ENCODE peak calls at places on chromosomes 7 and 10, in eight cellular contexts. S is IMR-90, T is uterus, V is GM12891, R is body of pancreas, U is ovary, J is H54, H is NB4. E is an unnamed sample.

GRCh38 chr7:127460077-127460476 is 67.6 kb upstream of the ZNF800 start:
- DNase-seq in S (no peak), T (no peak), V (no peak), R (no peak), U (no peak), J (no peak), H (no peak), E (no peak)

GRCh38 chr7:27423821-27424220 is 181.2 kb downstream of the EVX1 start:
- DNase-seq in S (no peak), T (no peak), V (no peak), R (no peak), U (no peak), J (no peak), H (no peak), E (no peak)

GRCh38 chr7:378041-378420 is 88.1 kb downstream of the FOXL3 start:
- DNase-seq in S (no peak), T (peak; percentile 10), V (no peak), R (no peak), U (no peak), J (no peak), H (no peak), E (no peak)

GRCh38 chr7:78178319-78178718 is 379.7 kb downstream of the PHTF2 start:
- DNase-seq in S (peak; percentile 28), T (no peak), V (no peak), R (no peak), U (no peak), J (no peak), H (no peak), E (no peak)

GRCh38 chr10:1684991-1685390 is 52.3 kb downstream of the ADARB2 start:
- DNase-seq in S (no peak), T (no peak), V (no peak), R (no peak), U (no peak), J (no peak), H (no peak), E (no peak)

GRCh38 chr7:80916770-80917681 is 1.8 kb downstream of the SEMA3C start:
- DNase-seq in S (peak; percentile 89), T (no peak), V (no peak), R (no peak), U (no peak), J (no peak), H (peak; percentile 31), E (peak; percentile 23)

GRCh38 chr7:192701-193536 is 548 bp downstream of the FAM20C start:
- DNase-seq in S (peak; percentile 21), T (no peak), V (no peak), R (no peak), U (no peak), J (peak; percentile 59), H (no peak), E (no peak)

GRCh38 chr7:153537271-153537670 is 514.9 kb upstream of the DPP6 start:
- DNase-seq in S (no peak), T (no peak), V (no peak), R (no peak), U (no peak), J (no peak), H (no peak), E (no peak)

GRCh38 chr10:112492736-112493135 is 45.7 kb downstream of the VTI1A start:
- DNase-seq in S (no peak), T (no peak), V (no peak), R (no peak), U (no peak), J (no peak), H (no peak), E (no peak)

GRCh38 chr10:81386817-81387216 is 488.2 kb upstream of the NRG3 start:
- DNase-seq in S (no peak), T (no peak), V (no peak), R (no peak), U (no peak), J (no peak), H (no peak), E (no peak)

GRCh38 chr7:103446046-103446520 is at the start of gene SLC26A5:
- DNase-seq in S (no peak), T (no peak), V (peak; percentile 39), R (peak; percentile 53), U (no peak), J (no peak), H (no peak), E (no peak)

GRCh38 chr7:141231018-141231792 is 157.3 kb downstream of the TMEM178B start:
- DNase-seq in S (peak; percentile 19), T (no peak), V (no peak), R (peak; percentile 35), U (no peak), J (peak; percentile 38), H (peak; percentile 28), E (no peak)

GRCh38 chr7:116356979-116357378 is 142.6 kb upstream of the CAV2 start:
- DNase-seq in S (peak; percentile 33), T (no peak), V (no peak), R (no peak), U (no peak), J (no peak), H (no peak), E (no peak)

GRCh38 chr7:157272351-157273207 is 64.2 kb upstream of the DNAJB6 start:
- DNase-seq in S (no peak), T (no peak), V (no peak), R (no peak), U (no peak), J (no peak), H (no peak), E (no peak)
- TF ChIP-seq POLR2A in S (no peak), T (no peak), V (no peak), R (no peak), U (no peak), J (no peak), H (no peak), E (no peak)

GRCh38 chr7:25624001-25624400 is 395.7 kb upstream of the NPVF start:
- DNase-seq in S (no peak), T (no peak), V (no peak), R (no peak), U (no peak), J (no peak), H (no peak), E (no peak)

GRCh38 chr7:25622716-25623115 is 394.4 kb upstream of the NPVF start:
- DNase-seq in S (no peak), T (no peak), V (no peak), R (no peak), U (no peak), J (no peak), H (no peak), E (no peak)

GRCh38 chr7:25617219-25617618 is 388.9 kb upstream of the NPVF start:
- DNase-seq in S (no peak), T (no peak), V (no peak), R (no peak), U (no peak), J (no peak), H (peak; percentile 63), E (no peak)

GRCh38 chr7:25621993-25622392 is 393.7 kb upstream of the NPVF start:
- DNase-seq in S (no peak), T (no peak), V (no peak), R (no peak), U (no peak), J (no peak), H (no peak), E (no peak)

GRCh38 chr7:25619963-25620799 is 391.9 kb upstream of the NPVF start:
- DNase-seq in S (no peak), T (peak; percentile 63), V (no peak), R (peak; percentile 65), U (peak; percentile 24), J (no peak), H (peak; percentile 96), E (no peak)
- TF ChIP-seq POLR2A in S (no peak), T (peak; percentile 27), V (no peak), R (no peak), U (no peak), J (no peak), H (no peak), E (peak; percentile 40)

DNA sequence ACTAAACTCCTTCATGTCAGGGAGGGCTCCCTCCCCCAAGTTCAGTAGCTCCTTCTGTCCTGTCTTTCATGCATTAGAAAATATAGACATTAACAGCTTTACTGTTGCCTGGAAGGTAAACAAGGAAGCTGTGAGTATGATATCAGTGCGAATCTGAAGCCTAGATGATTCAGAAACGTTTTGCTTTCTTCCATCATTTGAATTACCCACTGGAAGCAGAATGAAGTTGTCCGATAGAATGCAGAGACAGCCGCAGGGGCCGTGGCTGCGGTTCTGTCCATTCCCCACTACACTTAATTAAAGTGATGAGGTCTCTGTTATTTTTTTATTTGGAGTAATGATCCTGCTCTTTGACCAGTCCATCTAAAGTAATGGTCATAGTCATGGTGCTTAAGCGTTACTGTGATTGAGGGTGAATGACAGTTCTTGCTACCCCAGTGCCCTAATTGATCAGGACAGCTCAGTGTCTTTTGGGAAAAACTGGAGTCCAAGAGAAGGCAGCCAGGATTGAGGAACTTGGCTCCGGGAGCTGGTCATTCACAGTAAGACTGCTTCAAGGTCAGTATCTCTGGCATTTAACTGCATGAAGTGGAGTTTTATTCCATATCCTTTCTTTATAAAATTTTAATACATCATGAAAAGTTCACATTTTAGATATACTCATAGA is 69.9 kb downstream of the PTPRE start:
- DNase-seq in S (no peak), T (no peak), V (no peak), R (no peak), U (no peak), J (no peak), H (no peak), E (no peak)
- TF ChIP-seq POLR2A in S (no peak), T (no peak), V (no peak), R (no peak), U (no peak), J (no peak), H (no peak), E (no peak)

GRCh38 chr10:117005454-117006055 is 568 bp upstream of the SHTN1 start:
- DNase-seq in S (no peak), T (no peak), V (no peak), R (peak; percentile 52), U (peak; percentile 27), J (no peak), H (no peak), E (peak; percentile 22)

GRCh38 chr10:117004238-117004626 is 755 bp downstream of the SHTN1 start:
- DNase-seq in S (peak; percentile 2), T (no peak), V (no peak), R (no peak), U (no peak), J (no peak), H (peak; percentile 34), E (no peak)

GRCh38 chr10:117003336-117003735 is 1.7 kb downstream of the SHTN1 start:
- DNase-seq in S (no peak), T (no peak), V (no peak), R (no peak), U (no peak), J (no peak), H (no peak), E (no peak)

GRCh38 chr10:117004627-117005453 is at the start of gene SHTN1:
- DNase-seq in S (peak; percentile 50), T (peak; percentile 78), V (peak; percentile 18), R (peak; percentile 96), U (peak; percentile 78), J (peak; percentile 67), H (peak; percentile 7), E (peak; percentile 64)

GRCh38 chr10:117007080-117007479 is 2.1 kb upstream of the SHTN1 start:
- DNase-seq in S (peak; percentile 74), T (no peak), V (no peak), R (no peak), U (no peak), J (peak; percentile 57), H (peak; percentile 36), E (peak; percentile 36)
- TF ChIP-seq POLR2A in S (no peak), T (no peak), V (no peak), R (no peak), U (no peak), J (no peak), H (no peak), E (no peak)